ENCODE peak calls at places on chromosomes 13 and 19, in nine cellular contexts. One of them, this sample, is unnamed.

GRCh38 chr13:79457948-79458347 is 23.0 kb upstream of the NDFIP2 start:
- DNase-seq in stimulated activated CD8-positive, alpha-beta memory T cell treated with anti-CD3 and anti-CD28 coated beads, Interleukin-4, amount 100 ng/mL, for 24 hours: no peak
- DNase-seq in DMS53: peak; percentile 7
- DNase-seq in endodermal cell: no peak
- DNase-seq in stimulated activated CD4-positive, alpha-beta T cell treated with anti-CD3 and anti-CD28 coated beads, Interleukin-15, amount 100 ng/mL, for 24 hours: peak; percentile 16
- DNase-seq in activated gamma-delta T cell treated with Interleukin-2 at 50 U/mL for 16 hours: no peak
- DNase-seq in IMR-90: peak; percentile 91
- DNase-seq in CD4-positive, alpha-beta T cell: no peak
- DNase-seq in HEK293T: peak; percentile 45
- DNase-seq in this sample: no peak

GRCh38 chr19:1717970-1718264 is 35.4 kb upstream of the ONECUT3 start:
- DNase-seq in stimulated activated CD8-positive, alpha-beta memory T cell treated with anti-CD3 and anti-CD28 coated beads, Interleukin-4, amount 100 ng/mL, for 24 hours: no peak
- DNase-seq in DMS53: no peak
- DNase-seq in endodermal cell: no peak
- DNase-seq in stimulated activated CD4-positive, alpha-beta T cell treated with anti-CD3 and anti-CD28 coated beads, Interleukin-15, amount 100 ng/mL, for 24 hours: no peak
- DNase-seq in activated gamma-delta T cell treated with Interleukin-2 at 50 U/mL for 16 hours: no peak
- DNase-seq in IMR-90: no peak
- DNase-seq in CD4-positive, alpha-beta T cell: no peak
- DNase-seq in HEK293T: no peak
- DNase-seq in this sample: no peak

GRCh38 chr13:86840250-86841191 is 830.6 kb upstream of the SLITRK5 start:
- DNase-seq in stimulated activated CD8-positive, alpha-beta memory T cell treated with anti-CD3 and anti-CD28 coated beads, Interleukin-4, amount 100 ng/mL, for 24 hours: no peak
- DNase-seq in DMS53: no peak
- DNase-seq in endodermal cell: no peak
- DNase-seq in stimulated activated CD4-positive, alpha-beta T cell treated with anti-CD3 and anti-CD28 coated beads, Interleukin-15, amount 100 ng/mL, for 24 hours: no peak
- DNase-seq in activated gamma-delta T cell treated with Interleukin-2 at 50 U/mL for 16 hours: no peak
- DNase-seq in IMR-90: no peak
- DNase-seq in CD4-positive, alpha-beta T cell: no peak
- DNase-seq in HEK293T: no peak
- DNase-seq in this sample: no peak

GRCh38 chr13:88246239-88246638 is 575.1 kb downstream of the SLITRK5 start:
- DNase-seq in stimulated activated CD8-positive, alpha-beta memory T cell treated with anti-CD3 and anti-CD28 coated beads, Interleukin-4, amount 100 ng/mL, for 24 hours: no peak
- DNase-seq in DMS53: peak; percentile 3
- DNase-seq in endodermal cell: no peak
- DNase-seq in stimulated activated CD4-positive, alpha-beta T cell treated with anti-CD3 and anti-CD28 coated beads, Interleukin-15, amount 100 ng/mL, for 24 hours: no peak
- DNase-seq in activated gamma-delta T cell treated with Interleukin-2 at 50 U/mL for 16 hours: no peak
- DNase-seq in IMR-90: no peak
- DNase-seq in CD4-positive, alpha-beta T cell: no peak
- DNase-seq in HEK293T: peak; percentile 73
- DNase-seq in this sample: no peak

GRCh38 chr19:45496349-45496953 is 396 bp downstream of the RTN2 start:
- DNase-seq in stimulated activated CD8-positive, alpha-beta memory T cell treated with anti-CD3 and anti-CD28 coated beads, Interleukin-4, amount 100 ng/mL, for 24 hours: no peak
- DNase-seq in DMS53: peak; percentile 42
- DNase-seq in endodermal cell: peak; percentile 92
- DNase-seq in stimulated activated CD4-positive, alpha-beta T cell treated with anti-CD3 and anti-CD28 coated beads, Interleukin-15, amount 100 ng/mL, for 24 hours: peak; percentile 48
- DNase-seq in activated gamma-delta T cell treated with Interleukin-2 at 50 U/mL for 16 hours: no peak
- DNase-seq in IMR-90: no peak
- DNase-seq in CD4-positive, alpha-beta T cell: peak; percentile 56
- DNase-seq in HEK293T: peak; percentile 28
- DNase-seq in this sample: no peak

GRCh38 chr19:13764101-13764807 is at the start of gene MRI1:
- DNase-seq in stimulated activated CD8-positive, alpha-beta memory T cell treated with anti-CD3 and anti-CD28 coated beads, Interleukin-4, amount 100 ng/mL, for 24 hours: peak; percentile 69
- DNase-seq in DMS53: peak; percentile 78
- DNase-seq in endodermal cell: peak; percentile 83
- DNase-seq in stimulated activated CD4-positive, alpha-beta T cell treated with anti-CD3 and anti-CD28 coated beads, Interleukin-15, amount 100 ng/mL, for 24 hours: peak; percentile 81
- DNase-seq in activated gamma-delta T cell treated with Interleukin-2 at 50 U/mL for 16 hours: peak; percentile 62
- DNase-seq in IMR-90: peak; percentile 60
- DNase-seq in CD4-positive, alpha-beta T cell: peak; percentile 72
- DNase-seq in HEK293T: peak; percentile 87
- DNase-seq in this sample: no peak

GRCh38 chr19:12544401-12544876 is 6.8 kb downstream of the ZNF564 start:
- DNase-seq in stimulated activated CD8-positive, alpha-beta memory T cell treated with anti-CD3 and anti-CD28 coated beads, Interleukin-4, amount 100 ng/mL, for 24 hours: no peak
- DNase-seq in DMS53: no peak
- DNase-seq in endodermal cell: no peak
- DNase-seq in stimulated activated CD4-positive, alpha-beta T cell treated with anti-CD3 and anti-CD28 coated beads, Interleukin-15, amount 100 ng/mL, for 24 hours: no peak
- DNase-seq in activated gamma-delta T cell treated with Interleukin-2 at 50 U/mL for 16 hours: no peak
- DNase-seq in IMR-90: peak; percentile 19
- DNase-seq in CD4-positive, alpha-beta T cell: no peak
- DNase-seq in HEK293T: no peak
- DNase-seq in this sample: no peak

GRCh38 chr19:53868892-53869804 is 1.5 kb downstream of the MYADM start:
- DNase-seq in stimulated activated CD8-positive, alpha-beta memory T cell treated with anti-CD3 and anti-CD28 coated beads, Interleukin-4, amount 100 ng/mL, for 24 hours: peak; percentile 76
- DNase-seq in DMS53: no peak
- DNase-seq in endodermal cell: peak; percentile 95
- DNase-seq in stimulated activated CD4-positive, alpha-beta T cell treated with anti-CD3 and anti-CD28 coated beads, Interleukin-15, amount 100 ng/mL, for 24 hours: peak; percentile 90
- DNase-seq in activated gamma-delta T cell treated with Interleukin-2 at 50 U/mL for 16 hours: peak; percentile 86
- DNase-seq in IMR-90: peak; percentile 84
- DNase-seq in CD4-positive, alpha-beta T cell: peak; percentile 81
- DNase-seq in HEK293T: peak; percentile 77
- DNase-seq in this sample: peak; percentile 94

GRCh38 chr13:99620806-99621205 is 119.5 kb downstream of the TM9SF2 start:
- DNase-seq in stimulated activated CD8-positive, alpha-beta memory T cell treated with anti-CD3 and anti-CD28 coated beads, Interleukin-4, amount 100 ng/mL, for 24 hours: no peak
- DNase-seq in DMS53: no peak
- DNase-seq in endodermal cell: no peak
- DNase-seq in stimulated activated CD4-positive, alpha-beta T cell treated with anti-CD3 and anti-CD28 coated beads, Interleukin-15, amount 100 ng/mL, for 24 hours: no peak
- DNase-seq in activated gamma-delta T cell treated with Interleukin-2 at 50 U/mL for 16 hours: no peak
- DNase-seq in IMR-90: no peak
- DNase-seq in CD4-positive, alpha-beta T cell: no peak
- DNase-seq in HEK293T: no peak
- DNase-seq in this sample: no peak

This sample was measured in chondrocyte.